ENCODE peak calls at places on chromosomes 1 and 21, in ten cellular contexts. M, T, Q, E, B, C, U, I, F and Z are unnamed samples.

GRCh38 chr1:207822602-207823451 is 71.0 kb downstream of the CD46 start:
- DNase-seq in U (peak), I (peak), Q (peak), T (no peak), C (peak), M (no peak), E (no peak), F (no peak), B (peak), Z (no peak)

GRCh38 chr1:181107711-181108110 is 19.2 kb downstream of the IER5 start:
- DNase-seq in C (no peak), E (no peak), I (no peak), M (no peak), Q (no peak), T (no peak), B (no peak), F (no peak), U (no peak), Z (no peak)

GRCh38 chr1:18142969-18143368 is 35.4 kb downstream of the IGSF21 start:
- DNase-seq in B (no peak), M (no peak), U (no peak), F (no peak), I (no peak), Q (no peak), C (no peak), E (no peak), T (no peak), Z (no peak)

GRCh38 chr1:227780101-227781044 is 35.1 kb upstream of the PRSS38 start:
- DNase-seq in I (peak), T (no peak), C (peak), E (no peak), M (no peak), Q (no peak), B (no peak), F (no peak), U (no peak), Z (no peak)

GRCh38 chr1:4529579-4530445 is 124.6 kb upstream of the AJAP1 start:
- DNase-seq in U (no peak), F (no peak), M (no peak), C (no peak), B (no peak), Q (no peak), I (no peak), E (no peak), T (no peak), Z (no peak)

GRCh38 chr1:167100730-167101129 is 6.9 kb downstream of the STYXL2 start:
- DNase-seq in C (no peak), F (no peak), U (no peak), B (no peak), Q (no peak), I (no peak), E (no peak), M (no peak), T (no peak), Z (no peak)

GRCh38 chr1:29256979-29257804 is 20.9 kb downstream of the PTPRU start:
- DNase-seq in I (no peak), M (no peak), T (no peak), C (peak), U (no peak), Q (peak), B (no peak), E (no peak), F (peak), Z (no peak)

GRCh38 chr1:63621698-63622097 is 28.5 kb downstream of the PGM1 start:
- DNase-seq in T (no peak), C (no peak), B (no peak), Q (no peak), U (no peak), F (peak), M (no peak), E (no peak), I (peak), Z (no peak)

GRCh38 chr21:36707763-36708511 is 9.0 kb downstream of the SIM2 start:
- DNase-seq in T (no peak), B (no peak), M (no peak), I (no peak), E (no peak), U (no peak), Q (no peak), C (peak), F (no peak), Z (no peak)

GRCh38 chr1:58660105-58660504 is 39.8 kb downstream of the MYSM1 start:
- DNase-seq in B (no peak), T (no peak), E (no peak), I (no peak), Q (no peak), F (no peak), C (no peak), M (no peak), U (no peak), Z (no peak)

GRCh38 chr1:201061886-201062285 is 38.4 kb upstream of the KIF21B start:
- DNase-seq in E (no peak), T (no peak), Q (no peak), F (no peak), C (no peak), U (no peak), B (no peak), I (no peak), M (no peak), Z (no peak)

GRCh38 chr1:224565186-224565585 is 50.9 kb upstream of the CNIH3 start:
- DNase-seq in F (peak), U (peak), Q (peak), M (peak), B (peak), E (no peak), T (peak), I (no peak), C (no peak), Z (peak)

GRCh38 chr1:170630977-170631376 is 33.0 kb upstream of the PRRX1 start:
- DNase-seq in B (no peak), E (no peak), M (no peak), T (no peak), F (no peak), I (no peak), U (no peak), Q (no peak), C (no peak), Z (no peak)

GRCh38 chr1:238558156-238558555 is 667.4 kb upstream of the ZP4 start:
- DNase-seq in U (peak), F (peak), I (no peak), T (no peak), B (peak), E (no peak), Q (peak), C (no peak), M (no peak), Z (no peak)

GRCh38 chr1:5478156-5478695 is 514.0 kb downstream of the NPHP4 start:
- DNase-seq in T (no peak), F (no peak), I (no peak), C (no peak), U (no peak), Q (no peak), E (no peak), B (no peak), M (no peak), Z (no peak)

GRCh38 chr1:115496904-115497527 is 144.8 kb upstream of the VANGL1 start:
- DNase-seq in U (peak), B (peak), I (no peak), F (peak), M (no peak), Q (peak), T (no peak), C (no peak), E (no peak), Z (no peak)

GRCh38 chr1:223135176-223135575 is 7.9 kb downstream of the TLR5 start:
- DNase-seq in E (no peak), F (peak), U (peak), M (no peak), C (no peak), T (no peak), I (no peak), B (peak), Q (peak), Z (no peak)

GRCh38 chr1:161905269-161905884 is 118.3 kb downstream of the OLFML2B start:
- DNase-seq in T (no peak), Q (peak), U (peak), M (no peak), I (no peak), E (peak), C (no peak), B (peak), F (peak), Z (no peak)

GRCh38 chr1:59295603-59296002 is 1.3 kb upstream of the FGGY start:
- DNase-seq in C (no peak), B (no peak), Q (no peak), M (no peak), F (no peak), I (no peak), T (no peak), U (no peak), E (no peak), Z (no peak)

GRCh38 chr1:1625824-1626206 is 6.2 kb upstream of the MMP23B start:
- DNase-seq in I (no peak), M (no peak), U (no peak), F (no peak), T (no peak), C (no peak), E (no peak), Q (no peak), B (no peak), Z (no peak)

GRCh38 chr1:106921186-106921585 is 135.3 kb upstream of the PRMT6 start:
- DNase-seq in T (no peak), F (no peak), B (no peak), E (no peak), M (no peak), U (no peak), I (no peak), C (no peak), Q (peak), Z (no peak)

DNA sequence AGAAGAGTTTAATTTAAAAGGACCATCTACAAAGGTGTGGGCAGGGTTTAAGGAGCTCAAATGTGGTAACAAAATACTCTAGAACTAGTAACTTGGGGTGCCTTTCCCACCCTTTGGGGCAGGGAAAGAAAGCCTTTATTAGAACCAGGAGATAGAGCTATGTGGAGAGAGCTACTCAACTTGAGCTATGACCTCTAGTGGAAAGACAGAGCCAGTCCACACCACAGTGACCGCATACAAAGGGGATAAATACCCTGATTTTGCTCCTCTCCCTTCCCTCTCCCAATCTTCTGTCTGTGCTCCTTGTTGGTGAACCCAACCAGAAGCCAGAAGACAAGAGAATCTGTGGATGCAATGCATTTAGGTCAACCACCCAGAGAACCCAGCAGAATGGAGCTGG is 54.4 kb upstream of the JAK1 start:
- DNase-seq in I (no peak), B (no peak), F (peak), C (no peak), Q (peak), T (no peak), E (no peak), M (no peak), U (no peak), Z (no peak)
- TF ChIP-seq CTCF in I (peak), B (peak), F (peak), C (peak), Q (peak), T (peak), E (no peak), M (peak), U (peak), Z (peak)

GRCh38 chr1:203675596-203676347 is 49.1 kb downstream of the ATP2B4 start:
- DNase-seq in U (no peak), T (no peak), E (no peak), M (no peak), I (no peak), C (no peak), Q (no peak), B (no peak), F (no peak), Z (no peak)

GRCh38 chr1:203676455-203676854 is 49.8 kb downstream of the ATP2B4 start:
- DNase-seq in B (no peak), U (no peak), E (no peak), I (no peak), T (no peak), C (no peak), M (no peak), F (no peak), Q (no peak), Z (no peak)

GRCh38 chr1:203672354-203672753 is 45.7 kb downstream of the ATP2B4 start:
- DNase-seq in F (peak), E (no peak), U (peak), B (no peak), I (peak), M (peak), T (no peak), C (no peak), Q (no peak), Z (peak)

GRCh38 chr1:203671808-203672207 is 45.2 kb downstream of the ATP2B4 start:
- DNase-seq in B (no peak), M (no peak), C (no peak), U (no peak), E (no peak), F (no peak), I (no peak), T (no peak), Q (no peak), Z (no peak)

GRCh38 chr1:203673550-203674411 is 47.1 kb downstream of the ATP2B4 start:
- DNase-seq in I (peak), B (peak), Q (peak), T (no peak), U (peak), E (peak), M (peak), C (no peak), F (peak), Z (peak)
- TF ChIP-seq CTCF in I (no peak), B (no peak), Q (peak), T (peak), U (peak), E (no peak), M (no peak), C (peak), F (no peak), Z (no peak)

GRCh38 chr1:205343431-205344009 is 13.2 kb downstream of the KLHDC8A start:
- DNase-seq in E (peak), I (no peak), M (no peak), Q (no peak), U (no peak), F (no peak), B (no peak), C (peak), T (no peak), Z (no peak)
- TF ChIP-seq CTCF in E (peak), I (no peak), M (peak), Q (no peak), U (peak), F (peak), B (no peak), C (peak), T (peak), Z (peak)

GRCh38 chr1:210321131-210321530 is 7.6 kb upstream of the HHAT start:
- DNase-seq in U (no peak), Q (peak), F (no peak), E (no peak), I (no peak), T (no peak), B (peak), C (no peak), M (no peak), Z (no peak)

GRCh38 chr1:210323957-210324356 is 4.7 kb upstream of the HHAT start:
- DNase-seq in I (no peak), F (no peak), U (no peak), E (no peak), T (no peak), C (no peak), B (no peak), M (no peak), Q (no peak), Z (no peak)

GRCh38 chr1:210325026-210325670 is 3.6 kb upstream of the HHAT start:
- DNase-seq in I (no peak), B (no peak), C (no peak), M (no peak), T (no peak), U (no peak), Q (no peak), E (no peak), F (no peak), Z (no peak)

DNA sequence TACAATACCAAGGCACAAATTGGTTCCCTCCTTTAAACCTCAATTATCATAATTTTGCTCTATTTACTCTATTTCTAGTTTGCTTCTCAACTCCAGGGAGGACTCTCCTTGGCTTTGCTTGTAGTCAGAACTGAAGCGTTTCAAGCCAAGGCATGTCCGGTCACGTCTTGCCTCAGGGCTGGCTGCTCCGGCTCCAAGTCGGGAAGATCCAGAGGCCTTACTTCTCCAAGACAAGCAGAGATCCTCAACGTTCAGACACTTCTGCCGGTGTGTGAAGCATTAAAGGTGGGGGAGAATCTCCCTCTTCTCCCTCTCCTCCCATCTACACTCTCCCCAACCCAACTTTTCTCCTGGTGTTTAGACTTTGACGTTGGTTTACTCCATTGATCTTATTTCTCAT is 7.2 kb upstream of the HHAT start:
- DNase-seq in C (no peak), F (no peak), Q (peak), I (no peak), M (no peak), T (peak), U (no peak), B (peak), E (no peak), Z (no peak)
- TF ChIP-seq CTCF in C (no peak), F (no peak), Q (no peak), I (no peak), M (no peak), T (no peak), U (no peak), B (no peak), E (no peak), Z (no peak)

GRCh38 chr1:195376190-195376589 is 1232.0 kb downstream of the KCNT2 start:
- DNase-seq in I (no peak), Q (peak), M (no peak), E (no peak), U (peak), B (peak), C (no peak), F (no peak), T (no peak), Z (no peak)
- TF ChIP-seq CTCF in I (no peak), Q (peak), M (no peak), E (peak), U (peak), B (no peak), C (no peak), F (no peak), T (no peak), Z (no peak)

DNA sequence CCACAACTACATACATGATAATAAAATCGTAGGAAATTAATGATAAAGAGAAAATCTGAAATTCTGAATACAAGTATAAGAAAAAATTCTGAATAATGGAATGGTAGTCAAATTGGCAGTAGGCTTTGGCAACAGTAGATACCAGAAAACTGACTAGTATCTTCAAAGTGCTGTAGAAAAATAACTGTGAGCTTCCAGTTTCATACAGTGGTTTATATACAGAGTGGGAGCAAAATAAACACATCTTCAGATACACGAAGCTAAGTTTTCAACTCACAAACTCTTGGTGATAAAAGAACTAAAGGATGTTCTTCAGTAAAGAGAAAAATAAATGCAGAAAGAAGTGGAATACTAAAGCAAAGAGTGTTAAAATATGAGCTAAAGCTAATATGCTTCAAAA is 173.4 kb downstream of the PPP1R12B start:
- DNase-seq in B (no peak), Q (no peak), M (no peak), U (no peak), C (no peak), I (no peak), F (no peak), T (no peak), E (no peak), Z (no peak)
- TF ChIP-seq CTCF in B (no peak), Q (no peak), M (no peak), U (no peak), C (no peak), I (no peak), F (no peak), T (no peak), E (no peak), Z (no peak)

DNA sequence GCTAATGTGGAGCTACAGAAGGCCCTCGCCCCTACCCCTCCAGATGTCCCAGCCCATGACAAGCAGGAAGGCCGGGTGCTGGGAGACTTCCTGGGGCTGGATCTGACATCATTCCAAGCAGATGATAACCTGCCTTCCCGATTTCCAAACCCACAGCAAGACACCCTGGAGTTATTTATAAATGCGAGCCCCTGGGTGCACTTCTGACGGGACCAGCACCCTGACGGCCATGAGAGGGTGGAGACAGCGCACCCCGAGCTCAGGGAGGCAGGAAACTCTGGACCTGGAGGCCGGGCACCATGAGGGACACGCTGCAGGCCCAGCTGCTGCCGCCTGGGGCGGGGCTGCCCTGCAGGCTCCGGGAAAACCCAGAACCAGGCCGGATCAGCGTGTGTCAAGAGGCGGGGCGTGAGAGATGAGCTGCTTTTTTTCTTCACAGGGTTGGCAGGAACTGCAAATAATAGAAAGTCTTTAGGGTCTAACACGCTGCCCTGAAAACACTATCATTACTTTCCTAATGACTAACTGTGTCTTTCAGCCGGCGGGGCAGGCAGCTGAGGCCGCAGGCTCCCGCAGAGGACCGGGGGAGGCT is 2.5 kb upstream of the PCBP3 start:
- DNase-seq in C (no peak), U (no peak), M (no peak), F (peak), I (peak), Q (peak), E (peak), B (peak), T (no peak), Z (no peak)
- TF ChIP-seq CTCF in C (no peak), U (peak), M (peak), F (peak), I (no peak), Q (no peak), E (no peak), B (no peak), T (no peak), Z (peak)

GRCh38 chr1:23352096-23352695 is 8.1 kb upstream of the HNRNPR start:
- DNase-seq in Q (no peak), C (no peak), I (no peak), T (no peak), U (no peak), M (no peak), B (no peak), F (no peak), E (no peak), Z (no peak)

GRCh38 chr1:23356451-23356850 is 12.4 kb upstream of the HNRNPR start:
- DNase-seq in U (no peak), I (no peak), B (no peak), C (no peak), M (no peak), T (no peak), E (no peak), F (no peak), Q (no peak), Z (no peak)

GRCh38 chr1:23357112-23357908 is 12.3 kb downstream of the ZNF436 start:
- DNase-seq in F (no peak), E (no peak), T (no peak), B (no peak), I (peak), Q (no peak), C (no peak), M (no peak), U (no peak), Z (no peak)

GRCh38 chr1:23358310-23358709 is 11.3 kb downstream of the ZNF436 start:
- DNase-seq in F (no peak), T (no peak), I (no peak), U (no peak), M (no peak), E (no peak), B (no peak), Q (no peak), C (no peak), Z (no peak)

DNA sequence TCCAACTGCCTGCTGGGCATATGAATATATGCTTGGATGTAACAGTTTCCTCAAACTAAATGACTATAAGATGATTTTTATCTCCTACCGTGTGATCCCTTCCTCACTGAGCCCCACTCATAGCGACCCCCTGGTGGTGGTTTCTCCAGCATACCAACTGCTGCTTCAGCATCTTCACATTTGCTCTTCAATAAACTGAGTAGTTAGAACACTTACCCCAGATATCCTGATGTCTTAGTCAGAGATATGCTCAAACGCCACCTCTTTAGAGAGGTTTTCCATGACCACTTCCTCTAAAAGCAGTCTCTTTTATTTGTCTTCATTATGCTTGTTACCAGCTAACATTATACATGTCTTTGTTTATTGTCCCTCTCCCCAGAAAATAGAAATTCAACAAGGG is 10.2 kb upstream of the HNRNPR start:
- DNase-seq in I (no peak), B (no peak), C (no peak), Q (no peak), F (no peak), M (no peak), T (no peak), E (no peak), U (no peak), Z (no peak)
- TF ChIP-seq CTCF in I (no peak), B (no peak), C (no peak), Q (no peak), F (peak), M (no peak), T (no peak), E (no peak), U (peak), Z (no peak)